ENCODE peak calls at places on chromosomes 2 and 18, in eight cellular contexts. One of them, this sample, is unnamed.
A peak's percentile ranks its signal among the peaks of the same experiment; 100 is the strongest.

GRCh38 chr2:108613261-108614042 is 79.2 kb downstream of the LIMS1 start:
- DNase-seq in transverse colon: no peak
- DNase-seq in breast epithelium: no peak
- DNase-seq in adrenal gland: no peak
- DNase-seq in tibial nerve: no peak
- DNase-seq in right lobe of liver: no peak
- DNase-seq in heart left ventricle: no peak
- DNase-seq in spleen: peak; percentile 70
- DNase-seq in this sample: no peak

GRCh38 chr2:236717719-236718118 is 148.1 kb downstream of the ACKR3 start:
- DNase-seq in transverse colon: no peak
- DNase-seq in breast epithelium: no peak
- DNase-seq in adrenal gland: no peak
- DNase-seq in tibial nerve: no peak
- DNase-seq in right lobe of liver: no peak
- DNase-seq in heart left ventricle: no peak
- DNase-seq in spleen: no peak
- DNase-seq in this sample: no peak

GRCh38 chr2:128263902-128264331 is 54.8 kb downstream of the HS6ST1 start:
- DNase-seq in transverse colon: peak; percentile 62
- DNase-seq in breast epithelium: no peak
- DNase-seq in adrenal gland: no peak
- DNase-seq in tibial nerve: no peak
- DNase-seq in right lobe of liver: no peak
- DNase-seq in heart left ventricle: no peak
- DNase-seq in spleen: no peak
- DNase-seq in this sample: no peak

GRCh38 chr2:201808070-201808469 is 1.7 kb downstream of the CDK15 start:
- DNase-seq in transverse colon: no peak
- DNase-seq in breast epithelium: no peak
- DNase-seq in adrenal gland: no peak
- DNase-seq in tibial nerve: no peak
- DNase-seq in right lobe of liver: no peak
- DNase-seq in heart left ventricle: no peak
- DNase-seq in spleen: no peak
- DNase-seq in this sample: no peak

GRCh38 chr18:36316246-36316645 is 18.7 kb downstream of the FHOD3 start:
- DNase-seq in transverse colon: no peak
- DNase-seq in breast epithelium: no peak
- DNase-seq in adrenal gland: peak; percentile 13
- DNase-seq in tibial nerve: no peak
- DNase-seq in right lobe of liver: no peak
- DNase-seq in heart left ventricle: no peak
- DNase-seq in spleen: no peak
- DNase-seq in this sample: no peak

GRCh38 chr2:8327371-8328100 is 354.3 kb upstream of the ID2 start:
- DNase-seq in transverse colon: no peak
- DNase-seq in breast epithelium: no peak
- DNase-seq in adrenal gland: no peak
- DNase-seq in tibial nerve: no peak
- DNase-seq in right lobe of liver: no peak
- DNase-seq in heart left ventricle: no peak
- DNase-seq in spleen: no peak
- DNase-seq in this sample: no peak

GRCh38 chr2:11128258-11128951 is 26.9 kb upstream of the SLC66A3 start:
- DNase-seq in transverse colon: no peak
- DNase-seq in breast epithelium: no peak
- DNase-seq in adrenal gland: no peak
- DNase-seq in tibial nerve: peak; percentile 50
- DNase-seq in right lobe of liver: no peak
- DNase-seq in heart left ventricle: no peak
- DNase-seq in spleen: peak; percentile 73
- DNase-seq in this sample: no peak

GRCh38 chr2:14563324-14563723 is 69.2 kb upstream of the LRATD1 start:
- DNase-seq in transverse colon: no peak
- DNase-seq in breast epithelium: no peak
- DNase-seq in adrenal gland: no peak
- DNase-seq in tibial nerve: no peak
- DNase-seq in right lobe of liver: no peak
- DNase-seq in heart left ventricle: no peak
- DNase-seq in spleen: no peak
- DNase-seq in this sample: no peak

GRCh38 chr18:75439356-75439755 is 11.9 kb upstream of the SMIM21 start:
- DNase-seq in transverse colon: no peak
- DNase-seq in breast epithelium: no peak
- DNase-seq in adrenal gland: no peak
- DNase-seq in tibial nerve: no peak
- DNase-seq in right lobe of liver: no peak
- DNase-seq in heart left ventricle: no peak
- DNase-seq in spleen: no peak
- DNase-seq in this sample: no peak

GRCh38 chr18:24514439-24514838 is 54.0 kb downstream of the HRH4 start:
- DNase-seq in transverse colon: no peak
- DNase-seq in breast epithelium: no peak
- DNase-seq in adrenal gland: no peak
- DNase-seq in tibial nerve: no peak
- DNase-seq in right lobe of liver: no peak
- DNase-seq in heart left ventricle: no peak
- DNase-seq in spleen: no peak
- DNase-seq in this sample: no peak

GRCh38 chr2:1674766-1675397 is 69.4 kb downstream of the PXDN start:
- DNase-seq in transverse colon: no peak
- DNase-seq in breast epithelium: no peak
- DNase-seq in adrenal gland: no peak
- DNase-seq in tibial nerve: no peak
- DNase-seq in right lobe of liver: no peak
- DNase-seq in heart left ventricle: no peak
- DNase-seq in spleen: no peak
- DNase-seq in this sample: no peak

GRCh38 chr2:1675633-1676032 is 68.7 kb downstream of the PXDN start:
- DNase-seq in transverse colon: peak; percentile 25
- DNase-seq in breast epithelium: no peak
- DNase-seq in adrenal gland: no peak
- DNase-seq in tibial nerve: peak; percentile 58
- DNase-seq in right lobe of liver: no peak
- DNase-seq in heart left ventricle: no peak
- DNase-seq in spleen: no peak
- DNase-seq in this sample: peak; percentile 77

GRCh38 chr2:1676913-1677832 is 67.1 kb downstream of the PXDN start:
- DNase-seq in transverse colon: no peak
- DNase-seq in breast epithelium: no peak
- DNase-seq in adrenal gland: no peak
- DNase-seq in tibial nerve: no peak
- DNase-seq in right lobe of liver: no peak
- DNase-seq in heart left ventricle: no peak
- DNase-seq in spleen: no peak
- DNase-seq in this sample: no peak

GRCh38 chr2:1677833-1678165 is 66.5 kb downstream of the PXDN start:
- DNase-seq in transverse colon: no peak
- DNase-seq in breast epithelium: no peak
- DNase-seq in adrenal gland: no peak
- DNase-seq in tibial nerve: no peak
- DNase-seq in right lobe of liver: no peak
- DNase-seq in heart left ventricle: no peak
- DNase-seq in spleen: no peak
- DNase-seq in this sample: no peak

GRCh38 chr2:1676091-1676912 is 68.0 kb downstream of the PXDN start:
- DNase-seq in transverse colon: no peak
- DNase-seq in breast epithelium: no peak
- DNase-seq in adrenal gland: no peak
- DNase-seq in tibial nerve: no peak
- DNase-seq in right lobe of liver: no peak
- DNase-seq in heart left ventricle: no peak
- DNase-seq in spleen: no peak
- DNase-seq in this sample: no peak
- H3K36me3 ChIP-seq in transverse colon: no peaks in the 10 kb centered on the region
- H3K36me3 ChIP-seq in breast epithelium: no peaks in the 10 kb centered on the region
- H3K36me3 ChIP-seq in adrenal gland: no peaks in the 10 kb centered on the region
- H3K36me3 ChIP-seq in tibial nerve: no peaks in the 10 kb centered on the region
- H3K36me3 ChIP-seq in right lobe of liver: no peaks in the 10 kb centered on the region
- H3K36me3 ChIP-seq in heart left ventricle: peaks cover 53% of the 10 kb centered on the region
- H3K36me3 ChIP-seq in spleen: peaks cover 4% of the 10 kb centered on the region
- H3K36me3 ChIP-seq in this sample: no peaks in the 10 kb centered on the region

GRCh38 chr2:74027496-74027895 is 42.8 kb downstream of the TET3 start:
- DNase-seq in transverse colon: no peak
- DNase-seq in breast epithelium: no peak
- DNase-seq in adrenal gland: no peak
- DNase-seq in tibial nerve: no peak
- DNase-seq in right lobe of liver: no peak
- DNase-seq in heart left ventricle: no peak
- DNase-seq in spleen: no peak
- DNase-seq in this sample: no peak

GRCh38 chr2:74026674-74027294 is 42.1 kb downstream of the TET3 start:
- DNase-seq in transverse colon: no peak
- DNase-seq in breast epithelium: no peak
- DNase-seq in adrenal gland: no peak
- DNase-seq in tibial nerve: no peak
- DNase-seq in right lobe of liver: no peak
- DNase-seq in heart left ventricle: no peak
- DNase-seq in spleen: no peak
- DNase-seq in this sample: no peak

GRCh38 chr2:74025971-74026612 is 41.4 kb downstream of the TET3 start:
- DNase-seq in transverse colon: peak; percentile 51
- DNase-seq in breast epithelium: no peak
- DNase-seq in adrenal gland: no peak
- DNase-seq in tibial nerve: no peak
- DNase-seq in right lobe of liver: no peak
- DNase-seq in heart left ventricle: no peak
- DNase-seq in spleen: peak; percentile 76
- DNase-seq in this sample: no peak

GRCh38 chr2:74021407-74021755 is 36.7 kb downstream of the TET3 start:
- DNase-seq in transverse colon: no peak
- DNase-seq in breast epithelium: no peak
- DNase-seq in adrenal gland: no peak
- DNase-seq in tibial nerve: no peak
- DNase-seq in right lobe of liver: no peak
- DNase-seq in heart left ventricle: no peak
- DNase-seq in spleen: peak; percentile 66
- DNase-seq in this sample: no peak

GRCh38 chr2:74024216-74024615 is 39.5 kb downstream of the TET3 start:
- DNase-seq in transverse colon: no peak
- DNase-seq in breast epithelium: no peak
- DNase-seq in adrenal gland: no peak
- DNase-seq in tibial nerve: no peak
- DNase-seq in right lobe of liver: no peak
- DNase-seq in heart left ventricle: no peak
- DNase-seq in spleen: peak; percentile 62
- DNase-seq in this sample: no peak
- TF ChIP-seq POLR2A in transverse colon: no peak
- TF ChIP-seq POLR2A in breast epithelium: no peak
- TF ChIP-seq POLR2A in adrenal gland: no peak
- TF ChIP-seq POLR2A in tibial nerve: no peak
- TF ChIP-seq POLR2A in right lobe of liver: no peak
- TF ChIP-seq POLR2A in heart left ventricle: no peak
- TF ChIP-seq POLR2A in spleen: no peak
- TF ChIP-seq POLR2A in this sample: no peak

GRCh38 chr2:159156834-159157233 is 129.7 kb downstream of the WDSUB1 start:
- DNase-seq in transverse colon: no peak
- DNase-seq in breast epithelium: no peak
- DNase-seq in adrenal gland: no peak
- DNase-seq in tibial nerve: no peak
- DNase-seq in right lobe of liver: no peak
- DNase-seq in heart left ventricle: no peak
- DNase-seq in spleen: no peak
- DNase-seq in this sample: no peak
- H3K4me1 ChIP-seq in transverse colon: peaks cover 43% of the 10 kb centered on the region
- H3K4me1 ChIP-seq in breast epithelium: peaks cover 5% of the 10 kb centered on the region
- H3K4me1 ChIP-seq in adrenal gland: no peaks in the 10 kb centered on the region
- H3K4me1 ChIP-seq in tibial nerve: peaks cover 15% of the 10 kb centered on the region
- H3K4me1 ChIP-seq in right lobe of liver: peaks cover 18% of the 10 kb centered on the region
- H3K4me1 ChIP-seq in heart left ventricle: peaks cover 48% of the 10 kb centered on the region
- H3K4me1 ChIP-seq in spleen: peaks cover 27% of the 10 kb centered on the region
- H3K4me1 ChIP-seq in this sample: no peaks in the 10 kb centered on the region

GRCh38 chr2:171807130-171807529 is 86.9 kb downstream of the SLC25A12 start:
- DNase-seq in transverse colon: no peak
- DNase-seq in breast epithelium: no peak
- DNase-seq in adrenal gland: no peak
- DNase-seq in tibial nerve: no peak
- DNase-seq in right lobe of liver: no peak
- DNase-seq in heart left ventricle: no peak
- DNase-seq in spleen: no peak
- DNase-seq in this sample: no peak
- H3K36me3 ChIP-seq in transverse colon: no peaks in the 10 kb centered on the region
- H3K36me3 ChIP-seq in breast epithelium: no peaks in the 10 kb centered on the region
- H3K36me3 ChIP-seq in adrenal gland: no peaks in the 10 kb centered on the region
- H3K36me3 ChIP-seq in tibial nerve: no peaks in the 10 kb centered on the region
- H3K36me3 ChIP-seq in right lobe of liver: no peaks in the 10 kb centered on the region
- H3K36me3 ChIP-seq in heart left ventricle: peaks cover 48% of the 10 kb centered on the region
- H3K36me3 ChIP-seq in spleen: peaks cover 16% of the 10 kb centered on the region
- H3K36me3 ChIP-seq in this sample: no peaks in the 10 kb centered on the region

DNA sequence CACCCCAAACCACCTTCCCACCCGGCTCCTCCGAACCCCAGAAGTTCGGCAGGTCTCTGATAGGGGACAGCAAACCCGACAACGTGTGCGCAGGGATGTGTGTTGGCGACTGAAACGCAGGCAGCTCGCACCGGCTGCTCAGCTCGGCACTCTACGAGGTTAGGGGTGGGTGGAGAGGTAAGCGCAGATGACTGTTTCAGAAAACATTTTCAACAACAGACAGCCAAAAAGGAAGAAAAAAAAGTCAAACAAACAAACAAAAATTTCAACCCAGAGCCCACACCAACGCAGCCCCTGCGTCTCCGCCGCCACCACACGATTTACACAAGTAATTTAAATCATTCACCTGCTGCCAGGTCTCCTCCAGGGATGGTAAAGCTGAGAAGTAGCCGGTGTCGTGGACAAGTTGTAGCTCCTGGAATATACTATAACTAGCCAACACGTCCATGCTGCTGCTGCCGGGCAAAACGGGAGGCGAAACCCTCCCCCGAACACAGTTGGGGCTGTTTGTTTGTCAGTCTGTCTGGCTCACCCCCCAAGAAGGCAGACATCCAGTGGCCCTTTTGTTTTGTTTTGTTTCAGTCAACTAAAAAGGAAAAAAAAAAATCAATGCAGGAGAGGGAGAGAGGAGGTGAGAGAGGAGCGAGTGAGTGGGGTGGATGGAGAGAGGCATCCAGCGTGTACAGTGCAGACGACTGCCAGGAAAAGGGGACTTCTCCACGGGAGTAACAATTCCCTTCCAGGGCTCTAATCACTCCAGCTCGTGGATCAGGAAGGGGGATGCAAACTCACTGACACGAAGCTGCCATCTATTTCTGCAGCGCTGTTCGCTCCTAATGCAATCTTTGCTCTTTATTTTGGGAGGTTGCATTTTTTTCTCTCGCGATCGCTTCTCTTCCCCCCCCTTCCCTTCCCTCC is at the start of gene KLF7:
- DNase-seq in transverse colon: peak; percentile 45
- DNase-seq in breast epithelium: peak; percentile 44
- DNase-seq in adrenal gland: peak; percentile 60
- DNase-seq in tibial nerve: no peak
- DNase-seq in right lobe of liver: peak; percentile 67
- DNase-seq in heart left ventricle: peak; percentile 71
- DNase-seq in spleen: peak; percentile 90
- DNase-seq in this sample: peak; percentile 59
- TF ChIP-seq POLR2A in transverse colon: peak; percentile 4
- TF ChIP-seq POLR2A in breast epithelium: no peak
- TF ChIP-seq POLR2A in adrenal gland: peak; percentile 64
- TF ChIP-seq POLR2A in tibial nerve: no peak
- TF ChIP-seq POLR2A in right lobe of liver: no peak
- TF ChIP-seq POLR2A in heart left ventricle: no peak
- TF ChIP-seq POLR2A in spleen: peak; percentile 37
- TF ChIP-seq POLR2A in this sample: no peak

GRCh38 chr2:60533114-60534033 is 20.1 kb downstream of the BCL11A start:
- DNase-seq in transverse colon: no peak
- DNase-seq in breast epithelium: no peak
- DNase-seq in adrenal gland: no peak
- DNase-seq in tibial nerve: no peak
- DNase-seq in right lobe of liver: no peak
- DNase-seq in heart left ventricle: no peak
- DNase-seq in spleen: no peak
- DNase-seq in this sample: no peak
- H3K4me1 ChIP-seq in transverse colon: peaks cover 73% of the 10 kb centered on the region
- H3K4me1 ChIP-seq in breast epithelium: no peaks in the 10 kb centered on the region
- H3K4me1 ChIP-seq in adrenal gland: no peaks in the 10 kb centered on the region
- H3K4me1 ChIP-seq in tibial nerve: no peaks in the 10 kb centered on the region
- H3K4me1 ChIP-seq in right lobe of liver: no peaks in the 10 kb centered on the region
- H3K4me1 ChIP-seq in heart left ventricle: peaks cover 22% of the 10 kb centered on the region
- H3K4me1 ChIP-seq in spleen: peaks cover 88% of the 10 kb centered on the region
- H3K4me1 ChIP-seq in this sample: no peaks in the 10 kb centered on the region